ENCODE peak calls at places on chromosomes 6 and 20, in nine cellular contexts. V, E, U, L, Y, K, B, W and O are unnamed samples.

GRCh38 chr6:102942206-102942605 is 1548.7 kb downstream of the GRIK2 start:
- DNase-seq in B (no peak), V (no peak), L (no peak), U (no peak), K (no peak), W (no peak), Y (no peak), E (no peak), O (no peak)

GRCh38 chr6:107435798-107436197 is 23.6 kb downstream of the PDSS2 start:
- DNase-seq in W (no peak), U (no peak), B (no peak), L (no peak), V (peak; percentile 29), Y (no peak), E (no peak), K (no peak), O (no peak)

GRCh38 chr20:3923818-3924217 is 34.6 kb downstream of the PANK2 start:
- DNase-seq in W (no peak), L (no peak), B (no peak), E (no peak), V (peak; percentile 41), U (no peak), Y (no peak), K (no peak), O (no peak)

GRCh38 chr6:130964808-130965604 is 98.0 kb downstream of the EPB41L2 start:
- DNase-seq in Y (no peak), L (no peak), K (no peak), B (no peak), W (no peak), E (no peak), U (no peak), V (no peak), O (no peak)

GRCh38 chr6:128397996-128398395 is 122.4 kb downstream of the PTPRK start:
- DNase-seq in Y (no peak), V (no peak), L (no peak), K (no peak), U (no peak), B (no peak), E (no peak), W (no peak), O (no peak)

GRCh38 chr20:49674383-49675352 is 39.0 kb downstream of the B4GALT5 start:
- DNase-seq in B (no peak), E (no peak), V (no peak), U (peak; percentile 85), K (no peak), Y (no peak), L (peak; percentile 66), W (no peak), O (peak; percentile 92)

GRCh38 chr20:58024241-58024721 is 204.2 kb downstream of the ANKRD60 start:
- DNase-seq in Y (peak; percentile 64), L (no peak), K (no peak), V (no peak), E (no peak), B (no peak), W (no peak), U (no peak), O (peak; percentile 35)

GRCh38 chr20:39112196-39112743 is 150.1 kb downstream of the DHX35 start:
- DNase-seq in L (peak; percentile 35), V (peak; percentile 62), B (peak; percentile 23), K (peak; percentile 35), Y (no peak), W (no peak), U (peak; percentile 88), E (no peak), O (peak; percentile 78)

GRCh38 chr20:62428008-62428384 is 657 bp upstream of the RBBP8NL start:
- DNase-seq in Y (no peak), K (no peak), B (no peak), W (no peak), L (no peak), V (no peak), U (no peak), E (no peak), O (no peak)

GRCh38 chr20:23663180-23663579 is 25.4 kb upstream of the CST3 start:
- DNase-seq in V (no peak), E (no peak), L (no peak), W (no peak), K (no peak), B (no peak), Y (no peak), U (no peak), O (no peak)

GRCh38 chr6:90187437-90188049 is 109.1 kb downstream of the BACH2 start:
- DNase-seq in W (no peak), E (no peak), U (no peak), B (no peak), K (no peak), L (no peak), V (no peak), Y (no peak), O (no peak)

GRCh38 chr20:23161968-23162696 is 76.0 kb upstream of the CD93 start:
- DNase-seq in B (peak; percentile 43), Y (peak; percentile 90), L (peak; percentile 72), E (peak; percentile 13), K (no peak), U (no peak), W (no peak), V (peak; percentile 99), O (no peak)

GRCh38 chr20:25320035-25320800 is 70.4 kb downstream of the ABHD12 start:
- DNase-seq in Y (peak; percentile 47), U (no peak), L (no peak), V (no peak), B (peak; percentile 5), E (no peak), K (no peak), W (no peak), O (no peak)

GRCh38 chr20:36317675-36318074 is 11.5 kb downstream of the DLGAP4 start:
- DNase-seq in W (no peak), E (no peak), V (no peak), K (no peak), L (no peak), U (no peak), B (no peak), Y (peak; percentile 10), O (peak; percentile 37)

GRCh38 chr6:18148304-18149025 is 6.4 kb downstream of the TPMT start:
- DNase-seq in Y (no peak), B (peak; percentile 43), E (no peak), K (no peak), L (peak; percentile 83), W (no peak), U (no peak), V (peak; percentile 83), O (no peak)

GRCh38 chr6:166902211-166902755 is 54.1 kb downstream of the RNASET2 start:
- DNase-seq in V (no peak), Y (no peak), K (no peak), B (no peak), U (no peak), E (no peak), L (no peak), W (no peak), O (no peak)

GRCh38 chr6:156832166-156832743 is 55.1 kb downstream of the ARID1B start:
- DNase-seq in Y (no peak), K (no peak), V (peak; percentile 80), L (peak; percentile 67), E (no peak), B (no peak), U (peak; percentile 9), W (no peak), O (no peak)

GRCh38 chr20:22305391-22305790 is 279.0 kb downstream of the FOXA2 start:
- DNase-seq in Y (no peak), K (no peak), W (no peak), B (no peak), L (no peak), U (no peak), V (no peak), E (no peak), O (no peak)

DNA sequence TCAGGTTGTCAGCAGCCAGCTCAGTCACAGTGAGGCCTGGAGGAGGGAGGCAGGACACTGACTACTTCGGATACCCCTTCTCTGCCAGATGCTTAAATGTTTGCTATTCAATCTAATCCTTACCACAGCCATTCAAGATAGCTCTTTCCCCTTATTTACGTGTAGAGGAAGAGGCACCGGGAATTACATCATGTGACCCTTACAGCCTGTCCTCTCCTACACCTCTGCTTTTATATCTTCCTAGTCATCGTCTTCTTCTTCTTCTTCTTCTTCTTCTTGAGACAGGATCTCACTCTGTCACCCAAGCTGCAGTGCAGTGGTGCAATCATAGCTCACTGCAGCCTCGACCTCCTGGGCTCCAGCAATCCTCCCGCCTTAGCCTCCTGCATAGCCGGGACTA is 148.1 kb upstream of the NEDD9 start:
- DNase-seq in L (no peak), V (no peak), Y (no peak), E (no peak), W (no peak), U (no peak), B (no peak), K (no peak), O (no peak)
- H3K4me3 ChIP-seq in L (no peak overlapping the region), V (no peak overlapping the region), Y (peak overlapping the region; percentile 62), E (no peak overlapping the region), W (no peak overlapping the region), U (no peak overlapping the region), B (no peak overlapping the region), K (no peak overlapping the region), O (no peak overlapping the region)

GRCh38 chr6:34535646-34536045 is 20.5 kb downstream of the SPDEF start:
- DNase-seq in K (no peak), E (no peak), U (no peak), Y (no peak), V (no peak), B (no peak), W (no peak), L (no peak), O (no peak)
- H3K4me3 ChIP-seq in K (no peak overlapping the region), E (no peak overlapping the region), U (no peak overlapping the region), Y (no peak overlapping the region), V (no peak overlapping the region), B (no peak overlapping the region), W (no peak overlapping the region), L (no peak overlapping the region), O (no peak overlapping the region)

GRCh38 chr20:59515013-59515905 is 89.1 kb upstream of the PHACTR3 start:
- DNase-seq in B (peak; percentile 45), W (no peak), Y (no peak), L (peak; percentile 38), K (no peak), E (no peak), U (peak; percentile 88), V (peak; percentile 63), O (peak; percentile 93)
- H3K4me3 ChIP-seq in B (no peak overlapping the region), W (no peak overlapping the region), Y (no peak overlapping the region), L (no peak overlapping the region), K (no peak overlapping the region), E (no peak overlapping the region), U (no peak overlapping the region), V (no peak overlapping the region), O (no peak overlapping the region)

GRCh38 chr6:165306955-165307354 is 2.5 kb downstream of the C6orf118 start:
- DNase-seq in B (no peak), U (no peak), V (no peak), W (no peak), E (no peak), K (no peak), Y (no peak), L (no peak), O (no peak)

DNA sequence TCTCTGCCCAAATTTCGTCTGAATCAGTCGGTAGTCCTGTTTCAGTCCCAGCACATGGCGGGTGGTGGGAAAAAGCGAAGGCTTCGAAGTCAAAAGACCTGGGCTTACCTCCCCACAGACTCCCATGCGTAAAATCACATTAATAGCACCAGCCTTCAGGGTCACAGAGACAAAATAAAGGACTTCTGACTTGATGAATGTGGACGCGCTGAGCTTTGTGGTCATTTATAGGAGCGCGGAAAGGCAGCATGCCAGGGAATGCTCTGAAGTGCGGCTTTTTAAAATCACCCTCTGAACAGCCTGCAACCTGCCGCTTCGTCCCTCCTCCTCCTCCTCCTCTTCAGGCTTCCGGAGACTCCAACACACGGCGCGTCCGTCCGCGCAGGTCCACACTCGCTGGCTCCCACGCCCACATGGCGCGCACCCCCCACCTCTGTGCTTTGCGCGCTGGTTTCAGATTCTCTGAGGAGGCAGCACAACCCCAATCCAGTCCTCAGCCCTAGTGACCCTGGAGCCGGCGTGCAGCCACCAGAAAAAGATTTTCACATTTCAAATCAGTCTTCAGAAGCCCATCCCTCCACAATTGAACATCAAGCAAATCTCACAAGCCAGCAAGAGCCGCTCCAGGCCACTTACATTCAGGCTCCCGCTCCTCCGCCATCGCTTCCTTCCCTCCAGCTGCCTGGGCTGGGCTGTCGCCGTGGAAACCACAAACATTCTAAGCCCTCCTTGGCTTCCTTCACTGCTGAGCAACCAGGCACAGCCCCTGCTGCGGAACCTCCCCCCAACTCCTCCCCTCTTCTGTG is at the start of gene C6orf118:
- DNase-seq in B (peak; percentile 21), K (no peak), E (no peak), L (peak; percentile 83), U (peak; percentile 78), W (no peak), V (peak; percentile 92), Y (no peak), O (peak; percentile 47)
- H3K4me3 ChIP-seq in B (peak within 1 kb of the TSS; percentile 36), K (no peak within 1 kb of the TSS), E (no peak within 1 kb of the TSS), L (peak within 1 kb of the TSS; percentile 42), U (peak within 1 kb of the TSS; percentile 41), W (no peak within 1 kb of the TSS), V (peak within 1 kb of the TSS; percentile 56), Y (peak within 1 kb of the TSS; percentile 30), O (no peak within 1 kb of the TSS)